ENCODE peak calls at places on chromosomes 16 and 17, in ten cellular contexts. H, X, R, K, C, F, M, P, Y and G are unnamed samples.

GRCh38 chr16:29978564-29979270 is 5.0 kb downstream of the TAOK2 start:
- DNase-seq in H (no peak), X (no peak), R (no peak), K (peak; percentile 14), C (no peak), F (no peak), M (no peak), P (peak; percentile 64), Y (no peak), G (no peak)

GRCh38 chr17:7667616-7668406 is 17.1 kb downstream of the ATP1B2 start:
- DNase-seq in H (no peak), X (no peak), R (no peak), K (peak; percentile 36), C (no peak), F (no peak), M (no peak), P (no peak), Y (no peak), G (no peak)

GRCh38 chr16:87702325-87702811 is 63.4 kb downstream of the KLHDC4 start:
- DNase-seq in H (peak; percentile 84), X (peak; percentile 11), R (peak; percentile 21), K (peak; percentile 96), C (no peak), F (peak; percentile 86), M (peak; percentile 30), P (no peak), Y (peak; percentile 33), G (peak; percentile 23)

GRCh38 chr16:79533292-79533691 is 67.2 kb downstream of the MAF start:
- DNase-seq in H (no peak), X (no peak), R (no peak), K (no peak), C (no peak), F (no peak), M (no peak), P (no peak), Y (no peak), G (no peak)

GRCh38 chr16:396605-397004 is 394 bp upstream of the NME4 start:
- DNase-seq in H (peak; percentile 59), X (peak; percentile 43), R (no peak), K (peak; percentile 90), C (no peak), F (no peak), M (peak; percentile 41), P (no peak), Y (peak; percentile 70), G (peak; percentile 46)

GRCh38 chr17:7027335-7027734 is 4.5 kb downstream of the BCL6B start:
- DNase-seq in H (no peak), X (no peak), R (no peak), K (no peak), C (no peak), F (no peak), M (no peak), P (no peak), Y (no peak), G (no peak)

GRCh38 chr16:31064882-31065461 is 9.1 kb downstream of the ZNF668 start:
- DNase-seq in H (no peak), X (peak; percentile 97), R (no peak), K (peak; percentile 32), C (peak; percentile 26), F (no peak), M (peak; percentile 97), P (no peak), Y (peak; percentile 96), G (peak; percentile 98)

GRCh38 chr17:64081802-64082799 is 47.8 kb downstream of the ERN1 start:
- DNase-seq in H (peak; percentile 81), X (peak; percentile 85), R (no peak), K (no peak), C (no peak), F (no peak), M (peak; percentile 82), P (peak; percentile 84), Y (peak; percentile 78), G (peak; percentile 75)

GRCh38 chr17:12815642-12816141 is 26.4 kb downstream of the ARHGAP44 start:
- DNase-seq in H (peak; percentile 84), X (no peak), R (no peak), K (no peak), C (no peak), F (peak; percentile 29), M (no peak), P (no peak), Y (no peak), G (no peak)

GRCh38 chr17:38587956-38588771 is 17.6 kb downstream of the SRCIN1 start:
- DNase-seq in H (no peak), X (no peak), R (no peak), K (peak; percentile 73), C (no peak), F (no peak), M (no peak), P (no peak), Y (no peak), G (no peak)

GRCh38 chr17:21263351-21263750 is 10.1 kb upstream of the NATD1 start:
- DNase-seq in H (no peak), X (peak; percentile 62), R (no peak), K (no peak), C (no peak), F (no peak), M (peak; percentile 67), P (no peak), Y (peak; percentile 57), G (peak; percentile 94)

GRCh38 chr16:3171855-3172593 is 16.0 kb upstream of the OR1F1 start:
- DNase-seq in H (peak; percentile 86), X (no peak), R (peak; percentile 38), K (peak; percentile 79), C (no peak), F (peak; percentile 31), M (peak; percentile 76), P (no peak), Y (peak; percentile 29), G (peak; percentile 80)

GRCh38 chr16:73054131-73054496 is 6.2 kb upstream of the ZFHX3 start:
- DNase-seq in H (no peak), X (peak; percentile 24), R (no peak), K (peak; percentile 58), C (no peak), F (no peak), M (no peak), P (no peak), Y (no peak), G (no peak)